ENCODE peak calls at places on chromosomes 2 and 18, in eight cellular contexts. One of them, this sample, is unnamed.
A peak's percentile ranks its signal among the peaks of the same experiment; 100 is the strongest.

GRCh38 chr2:31132786-31133185 is 5.5 kb downstream of the GALNT14 start:
- DNase-seq in astrocyte of the spinal cord: no peak
- DNase-seq in GM13977: no peak
- DNase-seq in endothelial cell: no peak
- DNase-seq in IMR-90: no peak
- DNase-seq in AG09309: no peak
- DNase-seq in body of pancreas: no peak
- DNase-seq in BJ: no peak
- DNase-seq in this sample: no peak

GRCh38 chr2:71742953-71743601 is 289.7 kb downstream of the DYSF start:
- DNase-seq in AG09309: peak; percentile 84
- DNase-seq in endothelial cell: no peak
- DNase-seq in astrocyte of the spinal cord: peak; percentile 97
- DNase-seq in body of pancreas: peak; percentile 56
- DNase-seq in IMR-90: peak; percentile 86
- DNase-seq in BJ: peak; percentile 87
- DNase-seq in GM13977: no peak
- DNase-seq in this sample: peak; percentile 36

GRCh38 chr2:240297553-240298315 is 137.7 kb upstream of the GPC1 start:
- DNase-seq in astrocyte of the spinal cord: no peak
- DNase-seq in AG09309: no peak
- DNase-seq in endothelial cell: no peak
- DNase-seq in body of pancreas: no peak
- DNase-seq in BJ: no peak
- DNase-seq in IMR-90: no peak
- DNase-seq in GM13977: no peak
- DNase-seq in this sample: no peak

GRCh38 chr2:100929142-100929541 is 72.9 kb upstream of the RPL31 start:
- DNase-seq in body of pancreas: no peak
- DNase-seq in IMR-90: no peak
- DNase-seq in endothelial cell: no peak
- DNase-seq in GM13977: no peak
- DNase-seq in AG09309: no peak
- DNase-seq in astrocyte of the spinal cord: no peak
- DNase-seq in BJ: no peak
- DNase-seq in this sample: no peak

GRCh38 chr2:142742301-142743214 is 134.9 kb upstream of the KYNU start:
- DNase-seq in GM13977: no peak
- DNase-seq in IMR-90: peak; percentile 91
- DNase-seq in BJ: no peak
- DNase-seq in body of pancreas: no peak
- DNase-seq in astrocyte of the spinal cord: peak; percentile 74
- DNase-seq in AG09309: no peak
- DNase-seq in endothelial cell: no peak
- DNase-seq in this sample: no peak

GRCh38 chr2:61853848-61854434 is at the start of gene FAM161A:
- DNase-seq in endothelial cell: peak; percentile 87
- DNase-seq in GM13977: peak; percentile 86
- DNase-seq in BJ: peak; percentile 26
- DNase-seq in IMR-90: peak; percentile 77
- DNase-seq in AG09309: peak; percentile 32
- DNase-seq in body of pancreas: peak; percentile 93
- DNase-seq in astrocyte of the spinal cord: peak; percentile 89
- DNase-seq in this sample: peak; percentile 91

GRCh38 chr2:207135801-207136457 is 29.8 kb downstream of the KLF7 start:
- DNase-seq in IMR-90: no peak
- DNase-seq in astrocyte of the spinal cord: no peak
- DNase-seq in endothelial cell: no peak
- DNase-seq in body of pancreas: no peak
- DNase-seq in BJ: no peak
- DNase-seq in GM13977: no peak
- DNase-seq in AG09309: no peak
- DNase-seq in this sample: no peak

GRCh38 chr2:46704593-46704992 is 211.0 kb downstream of the MCFD2 start:
- DNase-seq in GM13977: no peak
- DNase-seq in body of pancreas: no peak
- DNase-seq in IMR-90: no peak
- DNase-seq in endothelial cell: no peak
- DNase-seq in astrocyte of the spinal cord: no peak
- DNase-seq in AG09309: no peak
- DNase-seq in BJ: no peak
- DNase-seq in this sample: no peak

GRCh38 chr2:209556354-209556961 is 132.6 kb downstream of the MAP2 start:
- DNase-seq in GM13977: peak; percentile 33
- DNase-seq in body of pancreas: peak; percentile 19
- DNase-seq in endothelial cell: no peak
- DNase-seq in BJ: no peak
- DNase-seq in astrocyte of the spinal cord: peak; percentile 61
- DNase-seq in AG09309: peak; percentile 32
- DNase-seq in IMR-90: peak; percentile 59
- DNase-seq in this sample: no peak

GRCh38 chr2:201440182-201440581 is 11.1 kb downstream of the TRAK2 start:
- DNase-seq in astrocyte of the spinal cord: no peak
- DNase-seq in body of pancreas: peak; percentile 90
- DNase-seq in endothelial cell: no peak
- DNase-seq in BJ: no peak
- DNase-seq in GM13977: no peak
- DNase-seq in IMR-90: no peak
- DNase-seq in AG09309: no peak
- DNase-seq in this sample: no peak

GRCh38 chr2:213932-214693 is 49.7 kb downstream of the SH3YL1 start:
- DNase-seq in GM13977: no peak
- DNase-seq in astrocyte of the spinal cord: no peak
- DNase-seq in IMR-90: no peak
- DNase-seq in endothelial cell: no peak
- DNase-seq in AG09309: no peak
- DNase-seq in BJ: no peak
- DNase-seq in body of pancreas: no peak
- DNase-seq in this sample: no peak

GRCh38 chr2:164288235-164288634 is 333.0 kb downstream of the GRB14 start:
- DNase-seq in endothelial cell: no peak
- DNase-seq in astrocyte of the spinal cord: no peak
- DNase-seq in BJ: no peak
- DNase-seq in IMR-90: no peak
- DNase-seq in GM13977: no peak
- DNase-seq in AG09309: no peak
- DNase-seq in body of pancreas: no peak
- DNase-seq in this sample: no peak

GRCh38 chr2:109513749-109514588 is 99.8 kb downstream of the SEPTIN10 start:
- DNase-seq in GM13977: peak; percentile 78
- DNase-seq in BJ: peak; percentile 86
- DNase-seq in body of pancreas: peak; percentile 45
- DNase-seq in IMR-90: peak; percentile 95
- DNase-seq in astrocyte of the spinal cord: peak; percentile 83
- DNase-seq in AG09309: peak; percentile 87
- DNase-seq in endothelial cell: no peak
- DNase-seq in this sample: peak; percentile 54

GRCh38 chr2:75130171-75130570 is 69.1 kb downstream of the TACR1 start:
- DNase-seq in astrocyte of the spinal cord: no peak
- DNase-seq in AG09309: no peak
- DNase-seq in body of pancreas: no peak
- DNase-seq in endothelial cell: peak; percentile 16
- DNase-seq in GM13977: no peak
- DNase-seq in IMR-90: no peak
- DNase-seq in BJ: no peak
- DNase-seq in this sample: peak; percentile 26
- TF ChIP-seq CTCF in astrocyte of the spinal cord: peak; percentile 4
- TF ChIP-seq CTCF in AG09309: peak; percentile 7
- TF ChIP-seq CTCF in body of pancreas: no peak
- TF ChIP-seq CTCF in endothelial cell: no peak
- TF ChIP-seq CTCF in GM13977: peak; percentile 21
- TF ChIP-seq CTCF in IMR-90: peak; percentile 12
- TF ChIP-seq CTCF in BJ: peak; percentile 2
- TF ChIP-seq CTCF in this sample: no peak

DNA sequence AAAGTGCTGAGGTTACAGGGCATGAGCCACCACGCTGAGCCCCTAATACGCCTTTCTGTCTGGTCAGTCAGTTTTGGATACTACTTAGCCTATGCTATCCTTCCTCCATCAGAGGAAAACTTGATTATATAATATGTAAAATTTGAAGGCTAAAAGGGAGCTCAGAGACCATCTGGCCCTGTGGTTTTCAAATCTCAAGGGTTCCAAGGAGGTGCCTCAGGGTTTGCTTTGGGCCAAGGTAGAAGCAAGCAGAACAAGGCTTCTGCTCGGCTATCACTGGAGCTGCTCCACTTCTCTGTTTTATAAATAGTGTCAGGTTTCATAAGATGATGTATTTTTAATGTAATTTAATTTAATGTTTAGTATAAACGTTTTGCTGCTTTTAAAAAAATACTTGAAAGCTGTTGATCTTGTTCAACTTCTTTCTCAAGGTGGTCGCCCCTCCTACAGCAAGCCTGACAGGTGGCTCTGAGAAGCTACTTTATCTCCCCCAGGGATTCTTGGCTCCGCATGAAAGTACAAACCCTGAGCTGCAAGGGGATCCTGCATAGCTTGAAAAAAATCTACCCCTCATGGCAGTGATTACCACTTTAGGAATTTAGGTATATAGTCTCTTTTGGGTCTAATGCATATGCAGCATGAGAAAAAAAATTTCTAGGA is 290.3 kb downstream of the CNTNAP5 start:
- DNase-seq in body of pancreas: no peak
- DNase-seq in IMR-90: no peak
- DNase-seq in GM13977: no peak
- DNase-seq in BJ: no peak
- DNase-seq in astrocyte of the spinal cord: no peak
- DNase-seq in endothelial cell: no peak
- DNase-seq in AG09309: no peak
- DNase-seq in this sample: no peak
- TF ChIP-seq CTCF in body of pancreas: no peak
- TF ChIP-seq CTCF in IMR-90: no peak
- TF ChIP-seq CTCF in GM13977: no peak
- TF ChIP-seq CTCF in BJ: no peak
- TF ChIP-seq CTCF in astrocyte of the spinal cord: no peak
- TF ChIP-seq CTCF in endothelial cell: no peak
- TF ChIP-seq CTCF in AG09309: no peak
- TF ChIP-seq CTCF in this sample: no peak

GRCh38 chr18:7002107-7002506 is 115.5 kb downstream of the LAMA1 start:
- DNase-seq in IMR-90: no peak
- DNase-seq in astrocyte of the spinal cord: no peak
- DNase-seq in endothelial cell: no peak
- DNase-seq in AG09309: no peak
- DNase-seq in BJ: no peak
- DNase-seq in body of pancreas: no peak
- DNase-seq in GM13977: no peak
- DNase-seq in this sample: no peak

GRCh38 chr18:6994719-6995430 is 122.7 kb downstream of the LAMA1 start:
- DNase-seq in astrocyte of the spinal cord: no peak
- DNase-seq in IMR-90: no peak
- DNase-seq in endothelial cell: no peak
- DNase-seq in GM13977: no peak
- DNase-seq in AG09309: peak; percentile 1
- DNase-seq in BJ: no peak
- DNase-seq in body of pancreas: no peak
- DNase-seq in this sample: no peak

GRCh38 chr18:6997802-6998201 is 119.8 kb downstream of the LAMA1 start:
- DNase-seq in GM13977: no peak
- DNase-seq in body of pancreas: peak; percentile 41
- DNase-seq in IMR-90: no peak
- DNase-seq in AG09309: no peak
- DNase-seq in BJ: no peak
- DNase-seq in endothelial cell: no peak
- DNase-seq in astrocyte of the spinal cord: no peak
- DNase-seq in this sample: no peak

GRCh38 chr18:7000484-7001096 is 117.0 kb downstream of the LAMA1 start:
- DNase-seq in BJ: no peak
- DNase-seq in astrocyte of the spinal cord: peak; percentile 7
- DNase-seq in IMR-90: peak; percentile 19
- DNase-seq in GM13977: no peak
- DNase-seq in AG09309: no peak
- DNase-seq in endothelial cell: no peak
- DNase-seq in body of pancreas: peak; percentile 53
- DNase-seq in this sample: no peak
- TF ChIP-seq CTCF in BJ: peak; percentile 73
- TF ChIP-seq CTCF in astrocyte of the spinal cord: peak; percentile 64
- TF ChIP-seq CTCF in IMR-90: peak; percentile 50
- TF ChIP-seq CTCF in GM13977: no peak
- TF ChIP-seq CTCF in AG09309: peak; percentile 72
- TF ChIP-seq CTCF in endothelial cell: no peak
- TF ChIP-seq CTCF in body of pancreas: peak; percentile 66
- TF ChIP-seq CTCF in this sample: no peak

DNA sequence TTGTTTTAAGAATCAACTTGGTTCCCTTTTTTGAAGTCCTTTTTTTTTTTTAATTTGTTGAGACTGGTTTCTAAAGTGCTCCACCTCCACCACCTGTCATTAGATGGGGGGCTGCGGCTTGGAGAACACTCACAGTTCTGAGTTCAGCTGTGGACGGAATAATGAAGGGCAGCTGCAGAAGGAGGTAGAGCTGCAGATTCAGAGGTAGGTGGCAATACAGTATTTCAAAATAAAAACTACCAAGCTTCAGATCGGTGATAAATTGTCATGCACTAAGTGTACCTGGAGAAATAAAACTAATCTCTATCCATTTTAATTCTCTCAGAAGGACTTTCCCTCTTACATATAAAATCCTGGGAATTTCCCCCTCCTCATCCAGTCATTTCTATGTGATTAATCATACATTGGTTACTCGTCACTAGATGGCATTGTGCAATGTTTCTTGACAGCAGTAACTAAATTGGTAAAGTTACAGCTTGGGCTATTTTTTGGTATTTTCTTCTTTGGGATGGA is 81.1 kb upstream of the SLC39A10 start:
- DNase-seq in astrocyte of the spinal cord: peak; percentile 69
- DNase-seq in endothelial cell: no peak
- DNase-seq in body of pancreas: peak; percentile 17
- DNase-seq in GM13977: peak; percentile 34
- DNase-seq in AG09309: peak; percentile 88
- DNase-seq in BJ: peak; percentile 80
- DNase-seq in IMR-90: peak; percentile 92
- DNase-seq in this sample: peak; percentile 48
- TF ChIP-seq CTCF in astrocyte of the spinal cord: no peak
- TF ChIP-seq CTCF in endothelial cell: no peak
- TF ChIP-seq CTCF in body of pancreas: peak; percentile 25
- TF ChIP-seq CTCF in GM13977: peak; percentile 49
- TF ChIP-seq CTCF in AG09309: no peak
- TF ChIP-seq CTCF in BJ: no peak
- TF ChIP-seq CTCF in IMR-90: peak; percentile 1
- TF ChIP-seq CTCF in this sample: peak; percentile 36

This sample was measured in activated CD8-positive, alpha-beta T cell treated with anti-CD3 and anti-CD28 coated beads for 36 hours.